ENCODE peak calls at places on chromosome 6, in six cellular contexts. S is activated B cell treated with CpG ODN at 0.5 μM for 24 hours; T is WTC11; Z is SK-N-SH; P is HFFc6; F is CD8-positive, alpha-beta T cell. O is an unnamed sample.

GRCh38 chr6:44898296-44898930 is 429.7 kb upstream of the RUNX2 start:
- DNase-seq in S (no peak), T (no peak), Z (no peak), P (peak), F (no peak), O (no peak)

GRCh38 chr6:145453376-145453775 is 281.9 kb downstream of the EPM2A start:
- DNase-seq in S (no peak), T (no peak), Z (peak), P (no peak), F (no peak), O (no peak)

GRCh38 chr6:80437186-80437585 is 330.7 kb downstream of the BCKDHB start:
- DNase-seq in S (no peak), T (no peak), Z (no peak), P (peak), F (no peak), O (no peak)

GRCh38 chr6:166050559-166050958 is 117.1 kb downstream of the TBXT start:
- DNase-seq in S (no peak), T (peak), Z (no peak), P (no peak), F (no peak), O (no peak)

GRCh38 chr6:132648356-132648755 is 10.6 kb downstream of the TAAR1 start:
- DNase-seq in S (no peak), T (no peak), Z (no peak), P (peak), F (no peak), O (peak)

GRCh38 chr6:71228461-71229041 is 60.1 kb upstream of the OGFRL1 start:
- DNase-seq in S (no peak), T (no peak), Z (no peak), P (peak), F (no peak), O (no peak)

GRCh38 chr6:31321820-31322219 is 35.2 kb downstream of the HLA-B start:
- DNase-seq in S (no peak), T (peak), Z (no peak), P (no peak), F (no peak), O (no peak)

GRCh38 chr6:112113371-112113770 is 26.0 kb downstream of the FAM229B start:
- DNase-seq in S (no peak), T (no peak), Z (no peak), P (no peak), F (no peak), O (no peak)

GRCh38 chr6:167866642-167867041 is 39.9 kb downstream of the AFDN start:
- DNase-seq in S (no peak), T (no peak), Z (no peak), P (no peak), F (no peak), O (no peak)

GRCh38 chr6:21468487-21468886 is 125.1 kb upstream of the SOX4 start:
- DNase-seq in S (no peak), T (no peak), Z (peak), P (no peak), F (no peak), O (no peak)

GRCh38 chr6:158109744-158110143 is 58.3 kb downstream of the SERAC1 start:
- DNase-seq in S (no peak), T (no peak), Z (no peak), P (no peak), F (no peak), O (no peak)

GRCh38 chr6:52244400-52244799 is at the start of gene IL17F:
- DNase-seq in S (no peak), T (no peak), Z (no peak), P (no peak), F (no peak), O (no peak)

GRCh38 chr6:110656492-110656891 is 158.8 kb downstream of the CDK19 start:
- DNase-seq in S (no peak), T (no peak), Z (no peak), P (no peak), F (no peak), O (no peak)

GRCh38 chr6:52543729-52544324 is 33.0 kb downstream of the TRAM2 start:
- DNase-seq in S (no peak), T (no peak), Z (no peak), P (peak), F (no peak), O (no peak)

GRCh38 chr6:93721386-93722048 is 302.2 kb upstream of the EPHA7 start:
- DNase-seq in S (no peak), T (peak), Z (no peak), P (no peak), F (no peak), O (no peak)

GRCh38 chr6:11606287-11606686 is 68.7 kb downstream of the TMEM170B start:
- DNase-seq in S (no peak), T (no peak), Z (no peak), P (no peak), F (no peak), O (no peak)

GRCh38 chr6:122392564-122393338 is 6.7 kb upstream of the HSF2 start:
- DNase-seq in S (no peak), T (no peak), Z (no peak), P (no peak), F (no peak), O (no peak)

GRCh38 chr6:138527376-138528092 is 28.2 kb upstream of the NHSL1 start:
- DNase-seq in S (no peak), T (no peak), Z (no peak), P (no peak), F (no peak), O (no peak)

GRCh38 chr6:30903236-30903635 is 4.8 kb upstream of the GTF2H4 start:
- DNase-seq in S (no peak), T (no peak), Z (no peak), P (no peak), F (no peak), O (no peak)

GRCh38 chr6:47512872-47513271 is 35.3 kb downstream of the CD2AP start:
- DNase-seq in S (no peak), T (no peak), Z (no peak), P (no peak), F (no peak), O (no peak)

GRCh38 chr6:79536615-79536968 is 638 bp downstream of the LCA5 start:
- DNase-seq in S (no peak), T (no peak), Z (no peak), P (peak), F (no peak), O (no peak)

GRCh38 chr6:109834131-109834530 is 143.0 kb downstream of the FIG4 start:
- DNase-seq in S (no peak), T (no peak), Z (no peak), P (no peak), F (no peak), O (no peak)

GRCh38 chr6:39642300-39642699 is 82.9 kb downstream of the KIF6 start:
- DNase-seq in S (no peak), T (peak), Z (no peak), P (no peak), F (no peak), O (no peak)

GRCh38 chr6:81362246-81362645 is 390.2 kb downstream of the TENT5A start:
- DNase-seq in S (no peak), T (no peak), Z (no peak), P (peak), F (no peak), O (no peak)

GRCh38 chr6:395432-396125 is 4.0 kb downstream of the IRF4 start:
- DNase-seq in S (no peak), T (no peak), Z (no peak), P (no peak), F (no peak), O (no peak)

GRCh38 chr6:142698751-142699150 is 246.2 kb downstream of the HIVEP2 start:
- DNase-seq in S (no peak), T (no peak), Z (no peak), P (no peak), F (no peak), O (no peak)
- TF ChIP-seq CTCF in S (no peak), T (no peak), Z (peak), P (peak), F (no peak), O (no peak)

DNA sequence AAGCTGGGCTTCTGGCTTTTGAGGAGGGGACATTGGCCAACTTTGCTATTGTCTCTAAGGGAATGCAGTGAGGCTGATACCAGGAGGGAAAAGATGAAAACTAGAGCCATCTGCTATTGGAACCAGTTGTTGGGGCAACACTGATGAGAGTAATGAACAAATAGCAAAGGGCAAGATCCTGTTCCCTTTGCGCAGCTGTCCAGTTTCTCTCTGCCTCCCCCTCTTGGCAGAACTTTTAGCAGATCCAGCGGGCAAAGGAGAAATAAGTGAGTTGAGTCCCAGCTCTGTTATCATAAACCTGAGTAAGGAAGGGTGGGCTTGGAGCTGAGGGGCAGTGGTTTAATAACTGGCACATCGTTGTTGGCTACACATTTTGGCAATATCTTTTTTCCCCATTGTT is 126.8 kb downstream of the AKAP7 start:
- DNase-seq in S (no peak), T (no peak), Z (no peak), P (no peak), F (no peak), O (no peak)
- TF ChIP-seq CTCF in S (no peak), T (no peak), Z (no peak), P (peak), F (no peak), O (no peak)

DNA sequence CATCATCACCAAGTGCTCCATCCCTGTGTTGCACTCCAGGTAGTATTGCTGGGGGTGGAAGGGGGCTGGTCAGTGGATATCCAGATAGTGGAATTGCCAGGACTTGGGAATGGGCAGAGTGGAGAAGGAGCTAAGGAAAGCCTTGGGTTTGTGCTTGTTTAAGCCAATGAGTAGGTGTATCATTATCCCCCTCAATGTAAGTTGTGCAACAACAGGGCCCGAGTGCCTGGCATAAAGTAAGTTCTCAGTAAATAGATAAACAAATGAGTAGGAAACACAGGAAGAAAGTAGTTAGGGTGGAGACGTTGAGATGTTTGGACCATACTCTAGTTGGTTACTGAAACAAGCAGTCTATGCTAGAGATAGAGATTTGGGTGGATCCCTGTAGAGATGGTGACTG is 9.8 kb downstream of the CCND3 start:
- DNase-seq in S (no peak), T (no peak), Z (no peak), P (no peak), F (no peak), O (no peak)
- TF ChIP-seq CTCF in S (no peak), T (no peak), Z (no peak), P (no peak), F (no peak), O (no peak)

DNA sequence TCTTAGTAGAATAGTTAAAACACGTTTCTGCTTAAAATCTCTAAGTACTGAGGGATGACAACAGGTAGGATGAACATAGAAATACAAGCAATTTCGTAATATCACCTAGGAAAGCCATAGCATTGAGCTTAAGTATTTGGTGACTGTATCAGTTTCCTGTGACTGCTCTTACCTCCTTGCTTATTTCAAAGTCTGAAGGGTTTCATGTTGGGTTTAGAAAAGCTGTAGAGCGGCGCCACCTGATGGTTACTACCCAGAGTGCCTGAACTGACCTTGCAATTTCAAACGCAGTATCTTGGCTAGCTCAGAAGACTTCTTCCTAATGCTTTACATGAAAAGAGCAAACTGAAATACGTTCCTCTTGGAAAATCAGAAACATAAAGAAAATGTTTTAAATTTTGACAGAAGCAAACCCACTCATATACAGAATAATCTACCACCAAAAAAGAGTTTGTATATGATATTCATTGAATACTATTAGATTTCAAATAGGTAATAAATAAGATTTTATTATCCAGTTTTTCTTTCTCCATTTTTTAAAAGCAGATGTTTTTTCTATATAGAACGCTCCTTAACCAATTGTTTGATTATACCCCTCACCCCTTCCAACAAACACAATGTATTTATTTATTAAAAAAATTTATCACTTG is 82.3 kb upstream of the RIPOR2 start:
- DNase-seq in S (no peak), T (peak), Z (no peak), P (peak), F (peak), O (peak)
- TF ChIP-seq CTCF in S (no peak), T (peak), Z (peak), P (peak), F (peak), O (peak)

O was measured in GM10248.